ENCODE peak calls at places on chromosomes 16 and 17, in seven cellular contexts. R is iPS-NIHi11, I is CD14-positive monocyte, Y is prostate gland, D is A549, C is fibroblast of gingiva, Z is mucosa of descending colon. V is an unnamed sample.

GRCh38 chr16:1556254-1556653 is 22.8 kb downstream of the TMEM204 start:
- DNase-seq in R (no peak), I (no peak), Y (peak), D (no peak), C (peak), Z (no peak), V (no peak)

GRCh38 chr16:67013238-67013822 is 15.6 kb upstream of the CBFB start:
- DNase-seq in R (no peak), I (no peak), Y (no peak), D (no peak), C (no peak), Z (peak), V (no peak)

GRCh38 chr17:80599546-80600305 is 55.1 kb downstream of the RPTOR start:
- DNase-seq in R (no peak), I (no peak), Y (no peak), D (peak), C (no peak), Z (peak), V (no peak)

GRCh38 chr16:78324649-78325274 is 225.3 kb downstream of the WWOX start:
- DNase-seq in R (peak), I (no peak), Y (no peak), D (no peak), C (no peak), Z (no peak), V (no peak)

GRCh38 chr17:16676645-16677044 is 13.4 kb upstream of the CCDC144A start:
- DNase-seq in R (no peak), I (no peak), Y (no peak), D (no peak), C (peak), Z (no peak), V (no peak)

GRCh38 chr17:33291248-33292183 is 1.6 kb downstream of the ASIC2 start:
- DNase-seq in R (peak), I (no peak), Y (no peak), D (peak), C (peak), Z (peak), V (no peak)

GRCh38 chr17:70124723-70125122 is 44.6 kb upstream of the KCNJ2 start:
- DNase-seq in R (no peak), I (no peak), Y (no peak), D (no peak), C (no peak), Z (no peak), V (no peak)

GRCh38 chr16:55047903-55048497 is 117.3 kb downstream of the IRX5 start:
- DNase-seq in R (no peak), I (no peak), Y (no peak), D (no peak), C (no peak), Z (no peak), V (no peak)

GRCh38 chr17:4074831-4075495 is 67.9 kb downstream of the ZZEF1 start:
- DNase-seq in R (peak), I (no peak), Y (no peak), D (peak), C (peak), Z (no peak), V (peak)

GRCh38 chr17:7587831-7588230 is 2.1 kb downstream of the SOX15 start:
- DNase-seq in R (no peak), I (peak), Y (no peak), D (no peak), C (no peak), Z (no peak), V (no peak)

GRCh38 chr17:32020943-32021617 is 13.9 kb downstream of the LRRC37B start:
- DNase-seq in R (no peak), I (no peak), Y (no peak), D (no peak), C (peak), Z (no peak), V (no peak)

GRCh38 chr17:1180958-1181768 is 1.4 kb upstream of the ABR start:
- DNase-seq in R (no peak), I (no peak), Y (no peak), D (no peak), C (no peak), Z (no peak), V (peak)

GRCh38 chr16:88634994-88635670 is 3.2 kb upstream of the IL17C start:
- DNase-seq in R (no peak), I (no peak), Y (no peak), D (peak), C (no peak), Z (peak), V (no peak)

GRCh38 chr16:4578961-4579530 is 22.9 kb downstream of the C16orf96 start:
- DNase-seq in R (no peak), I (no peak), Y (no peak), D (no peak), C (no peak), Z (no peak), V (no peak)

GRCh38 chr16:70610273-70611223 is 35.8 kb upstream of the IL34 start:
- DNase-seq in R (no peak), I (no peak), Y (no peak), D (no peak), C (no peak), Z (peak), V (no peak)

GRCh38 chr16:81275064-81275532 is 36.6 kb downstream of the BCO1 start:
- DNase-seq in R (no peak), I (no peak), Y (no peak), D (no peak), C (no peak), Z (peak), V (no peak)

GRCh38 chr17:35796942-35797341 is 1.5 kb upstream of the MMP28 start:
- DNase-seq in R (no peak), I (no peak), Y (no peak), D (no peak), C (no peak), Z (no peak), V (no peak)

V was measured in OCI-LY7.